ENCODE peak calls at places on chromosomes 13 and 19, in eight cellular contexts. L, S, J, R, I, Q, M and C are unnamed samples.
A peak's percentile ranks its signal among the peaks of the same experiment; 100 is the strongest.

GRCh38 chr13:64480648-64481047 is 2749.5 kb downstream of the PCDH9 start:
- DNase-seq in L (no peak), S (no peak), J (no peak), R (no peak), I (no peak), Q (no peak), M (no peak), C (no peak)

GRCh38 chr13:113845055-113845454 is 18.8 kb downstream of the GAS6 start:
- DNase-seq in L (no peak), S (no peak), J (no peak), R (no peak), I (no peak), Q (peak; percentile 8), M (no peak), C (no peak)

GRCh38 chr19:10096615-10096963 is 5.9 kb downstream of the ANGPTL6 start:
- DNase-seq in L (no peak), S (peak; percentile 72), J (no peak), R (no peak), I (no peak), Q (peak; percentile 32), M (no peak), C (no peak)

GRCh38 chr19:33828266-33829075 is 31.8 kb downstream of the KCTD15 start:
- DNase-seq in L (no peak), S (no peak), J (no peak), R (no peak), I (no peak), Q (no peak), M (no peak), C (no peak)

GRCh38 chr13:98782654-98783053 is 30.2 kb upstream of the SLC15A1 start:
- DNase-seq in L (no peak), S (no peak), J (no peak), R (no peak), I (no peak), Q (no peak), M (no peak), C (no peak)

GRCh38 chr19:3420244-3420755 is 53.9 kb downstream of the NFIC start:
- DNase-seq in L (no peak), S (no peak), J (no peak), R (no peak), I (no peak), Q (no peak), M (no peak), C (no peak)

GRCh38 chr19:16645140-16645539 is 14.8 kb downstream of the SMIM7 start:
- DNase-seq in L (no peak), S (no peak), J (no peak), R (no peak), I (no peak), Q (no peak), M (no peak), C (no peak)

GRCh38 chr13:59532405-59532804 is 631.3 kb downstream of the DIAPH3 start:
- DNase-seq in L (no peak), S (no peak), J (no peak), R (no peak), I (no peak), Q (no peak), M (no peak), C (no peak)

GRCh38 chr19:43422000-43422688 is 7.5 kb downstream of the TEX101 start:
- DNase-seq in L (no peak), S (no peak), J (no peak), R (no peak), I (no peak), Q (no peak), M (no peak), C (no peak)

GRCh38 chr13:103371271-103371670 is 305.1 kb upstream of the SLC10A2 start:
- DNase-seq in L (no peak), S (no peak), J (no peak), R (no peak), I (no peak), Q (no peak), M (no peak), C (no peak)

GRCh38 chr13:30870049-30870884 is 35.8 kb upstream of the MEDAG start:
- DNase-seq in L (no peak), S (peak; percentile 77), J (no peak), R (peak; percentile 57), I (no peak), Q (peak; percentile 64), M (no peak), C (no peak)

GRCh38 chr19:38557205-38557799 is 60.5 kb downstream of the MAP4K1 start:
- DNase-seq in L (peak; percentile 23), S (no peak), J (no peak), R (no peak), I (no peak), Q (no peak), M (no peak), C (no peak)

GRCh38 chr19:47377208-47377701 is 28.1 kb downstream of the DHX34 start:
- DNase-seq in L (no peak), S (peak; percentile 66), J (peak; percentile 25), R (peak; percentile 35), I (no peak), Q (peak; percentile 80), M (no peak), C (no peak)

GRCh38 chr13:21429217-21429616 is 29.9 kb downstream of the ZDHHC20 start:
- DNase-seq in L (no peak), S (no peak), J (no peak), R (no peak), I (no peak), Q (no peak), M (no peak), C (no peak)

GRCh38 chr13:50459046-50459445 is 384.4 kb downstream of the DLEU7 start:
- DNase-seq in L (no peak), S (no peak), J (no peak), R (no peak), I (no peak), Q (no peak), M (no peak), C (no peak)

GRCh38 chr13:110363009-110363408 is 55.9 kb downstream of the COL4A2 start:
- DNase-seq in L (no peak), S (no peak), J (no peak), R (no peak), I (no peak), Q (no peak), M (no peak), C (no peak)

GRCh38 chr13:93345642-93346220 is 119.1 kb downstream of the GPC6 start:
- DNase-seq in L (no peak), S (no peak), J (no peak), R (no peak), I (no peak), Q (no peak), M (no peak), C (no peak)

GRCh38 chr19:29529646-29530548 is 4.1 kb downstream of the VSTM2B start:
- DNase-seq in L (no peak), S (no peak), J (no peak), R (no peak), I (no peak), Q (no peak), M (no peak), C (no peak)

GRCh38 chr13:55160911-55161310 is 1979.8 kb upstream of the PRR20A start:
- DNase-seq in L (no peak), S (no peak), J (peak; percentile 57), R (no peak), I (no peak), Q (no peak), M (no peak), C (no peak)

GRCh38 chr19:13633109-13633508 is 126.8 kb upstream of the CACNA1A start:
- DNase-seq in L (no peak), S (no peak), J (peak; percentile 92), R (peak; percentile 43), I (no peak), Q (no peak), M (no peak), C (no peak)

GRCh38 chr13:98556968-98557591 is 19.8 kb downstream of the STK24 start:
- DNase-seq in L (no peak), S (no peak), J (no peak), R (peak; percentile 55), I (no peak), Q (no peak), M (no peak), C (no peak)

GRCh38 chr19:30406220-30406944 is 34.2 kb downstream of the ZNF536 start:
- DNase-seq in L (no peak), S (peak; percentile 62), J (no peak), R (peak; percentile 16), I (no peak), Q (peak; percentile 28), M (no peak), C (no peak)

GRCh38 chr13:58165617-58166016 is 534.1 kb downstream of the PCDH17 start:
- DNase-seq in L (no peak), S (no peak), J (no peak), R (no peak), I (no peak), Q (no peak), M (no peak), C (no peak)

GRCh38 chr19:33482486-33482885 is 39.1 kb downstream of the PEPD start:
- DNase-seq in L (no peak), S (no peak), J (no peak), R (no peak), I (no peak), Q (no peak), M (no peak), C (no peak)

GRCh38 chr19:38959618-38960017 is 15.9 kb downstream of the FBXO17 start:
- DNase-seq in L (no peak), S (no peak), J (no peak), R (no peak), I (no peak), Q (no peak), M (no peak), C (no peak)

GRCh38 chr19:18274303-18274775 is at the start of gene IQCN:
- DNase-seq in L (no peak), S (peak; percentile 75), J (no peak), R (peak; percentile 34), I (no peak), Q (no peak), M (no peak), C (no peak)

GRCh38 chr13:51895906-51896888 is 34.4 kb downstream of the CCDC70 start:
- DNase-seq in L (no peak), S (peak; percentile 65), J (no peak), R (peak; percentile 67), I (peak; percentile 38), Q (peak; percentile 30), M (no peak), C (peak; percentile 19)

GRCh38 chr13:98439136-98439828 is 137.6 kb downstream of the STK24 start:
- DNase-seq in L (no peak), S (no peak), J (no peak), R (no peak), I (no peak), Q (no peak), M (no peak), C (no peak)

GRCh38 chr13:111420113-111420876 is 99.9 kb downstream of the TEX29 start:
- DNase-seq in L (no peak), S (no peak), J (no peak), R (no peak), I (no peak), Q (no peak), M (no peak), C (no peak)

GRCh38 chr19:18644144-18645034 is 7.6 kb downstream of the KLHL26 start:
- DNase-seq in L (no peak), S (peak; percentile 31), J (no peak), R (peak; percentile 33), I (no peak), Q (no peak), M (no peak), C (no peak)

GRCh38 chr13:110683203-110683883 is 22.6 kb downstream of the CARS2 start:
- DNase-seq in L (no peak), S (no peak), J (no peak), R (no peak), I (peak; percentile 9), Q (no peak), M (no peak), C (no peak)

GRCh38 chr19:39264306-39265290 is 3.6 kb upstream of the IFNL2 start:
- DNase-seq in L (no peak), S (no peak), J (no peak), R (no peak), I (no peak), Q (no peak), M (no peak), C (no peak)

GRCh38 chr19:16001481-16002312 is 52.9 kb downstream of the OR10H4 start:
- DNase-seq in L (no peak), S (no peak), J (peak; percentile 43), R (peak; percentile 70), I (peak; percentile 23), Q (no peak), M (no peak), C (peak; percentile 42)

GRCh38 chr19:49214701-49215100 is 57.1 kb downstream of the TRPM4 start:
- DNase-seq in L (no peak), S (no peak), J (no peak), R (no peak), I (no peak), Q (no peak), M (no peak), C (no peak)